ENCODE peak calls at places on chromosome 18, in five cellular contexts. One of them, this sample, is unnamed.

GRCh38 chr18:39843546-39843945 is 2111.5 kb upstream of the PIK3C3 start:
- DNase-seq in activated gamma-delta T cell treated with Interleukin-2 at 50 U/mL for 16 hours: no peak
- DNase-seq in NCI-H774: no peak
- DNase-seq in activated CD4-positive, alpha-beta T cell treated with anti-CD3 and anti-CD28 coated beads, Interleukin-2, amount 50 U/mL, for 48 hours: no peak
- DNase-seq in ELR: no peak
- DNase-seq in this sample: no peak

GRCh38 chr18:57441395-57441794 is 6.2 kb downstream of the ONECUT2 start:
- DNase-seq in activated gamma-delta T cell treated with Interleukin-2 at 50 U/mL for 16 hours: no peak
- DNase-seq in NCI-H774: no peak
- DNase-seq in activated CD4-positive, alpha-beta T cell treated with anti-CD3 and anti-CD28 coated beads, Interleukin-2, amount 50 U/mL, for 48 hours: no peak
- DNase-seq in ELR: peak; percentile 41
- DNase-seq in this sample: no peak

GRCh38 chr18:38996056-38996455 is 1430.5 kb upstream of the CELF4 start:
- DNase-seq in activated gamma-delta T cell treated with Interleukin-2 at 50 U/mL for 16 hours: no peak
- DNase-seq in NCI-H774: no peak
- DNase-seq in activated CD4-positive, alpha-beta T cell treated with anti-CD3 and anti-CD28 coated beads, Interleukin-2, amount 50 U/mL, for 48 hours: no peak
- DNase-seq in ELR: no peak
- DNase-seq in this sample: no peak

GRCh38 chr18:35671952-35672603 is 90.5 kb downstream of the GALNT1 start:
- DNase-seq in activated gamma-delta T cell treated with Interleukin-2 at 50 U/mL for 16 hours: no peak
- DNase-seq in NCI-H774: no peak
- DNase-seq in activated CD4-positive, alpha-beta T cell treated with anti-CD3 and anti-CD28 coated beads, Interleukin-2, amount 50 U/mL, for 48 hours: no peak
- DNase-seq in ELR: peak; percentile 7
- DNase-seq in this sample: no peak

GRCh38 chr18:2642771-2643170 is 12.8 kb upstream of the SMCHD1 start:
- DNase-seq in activated gamma-delta T cell treated with Interleukin-2 at 50 U/mL for 16 hours: no peak
- DNase-seq in NCI-H774: no peak
- DNase-seq in activated CD4-positive, alpha-beta T cell treated with anti-CD3 and anti-CD28 coated beads, Interleukin-2, amount 50 U/mL, for 48 hours: no peak
- DNase-seq in ELR: no peak
- DNase-seq in this sample: no peak

GRCh38 chr18:2549462-2549861 is 21.8 kb downstream of the METTL4 start:
- DNase-seq in activated gamma-delta T cell treated with Interleukin-2 at 50 U/mL for 16 hours: no peak
- DNase-seq in NCI-H774: no peak
- DNase-seq in activated CD4-positive, alpha-beta T cell treated with anti-CD3 and anti-CD28 coated beads, Interleukin-2, amount 50 U/mL, for 48 hours: no peak
- DNase-seq in ELR: no peak
- DNase-seq in this sample: no peak

GRCh38 chr18:12049983-12050811 is 43.4 kb upstream of the ANKRD62 start:
- DNase-seq in activated gamma-delta T cell treated with Interleukin-2 at 50 U/mL for 16 hours: no peak
- DNase-seq in NCI-H774: no peak
- DNase-seq in activated CD4-positive, alpha-beta T cell treated with anti-CD3 and anti-CD28 coated beads, Interleukin-2, amount 50 U/mL, for 48 hours: no peak
- DNase-seq in ELR: no peak
- DNase-seq in this sample: no peak

GRCh38 chr18:67520276-67521035 is 3.9 kb upstream of the DSEL start:
- DNase-seq in activated gamma-delta T cell treated with Interleukin-2 at 50 U/mL for 16 hours: no peak
- DNase-seq in NCI-H774: no peak
- DNase-seq in activated CD4-positive, alpha-beta T cell treated with anti-CD3 and anti-CD28 coated beads, Interleukin-2, amount 50 U/mL, for 48 hours: no peak
- DNase-seq in ELR: no peak
- DNase-seq in this sample: no peak

GRCh38 chr18:6874316-6874715 is 144.8 kb downstream of the ARHGAP28 start:
- DNase-seq in activated gamma-delta T cell treated with Interleukin-2 at 50 U/mL for 16 hours: no peak
- DNase-seq in NCI-H774: no peak
- DNase-seq in activated CD4-positive, alpha-beta T cell treated with anti-CD3 and anti-CD28 coated beads, Interleukin-2, amount 50 U/mL, for 48 hours: no peak
- DNase-seq in ELR: no peak
- DNase-seq in this sample: no peak

GRCh38 chr18:13412017-13412416 is 193.5 kb downstream of the LDLRAD4 start:
- DNase-seq in activated gamma-delta T cell treated with Interleukin-2 at 50 U/mL for 16 hours: no peak
- DNase-seq in NCI-H774: no peak
- DNase-seq in activated CD4-positive, alpha-beta T cell treated with anti-CD3 and anti-CD28 coated beads, Interleukin-2, amount 50 U/mL, for 48 hours: no peak
- DNase-seq in ELR: no peak
- DNase-seq in this sample: no peak

GRCh38 chr18:58870130-58870529 is 5.5 kb downstream of the ZNF532 start:
- DNase-seq in activated gamma-delta T cell treated with Interleukin-2 at 50 U/mL for 16 hours: no peak
- DNase-seq in NCI-H774: no peak
- DNase-seq in activated CD4-positive, alpha-beta T cell treated with anti-CD3 and anti-CD28 coated beads, Interleukin-2, amount 50 U/mL, for 48 hours: no peak
- DNase-seq in ELR: peak; percentile 43
- DNase-seq in this sample: no peak

GRCh38 chr18:31840499-31840898 is 79.8 kb upstream of the SLC25A52 start:
- DNase-seq in activated gamma-delta T cell treated with Interleukin-2 at 50 U/mL for 16 hours: no peak
- DNase-seq in NCI-H774: no peak
- DNase-seq in activated CD4-positive, alpha-beta T cell treated with anti-CD3 and anti-CD28 coated beads, Interleukin-2, amount 50 U/mL, for 48 hours: no peak
- DNase-seq in ELR: no peak
- DNase-seq in this sample: no peak

GRCh38 chr18:74427442-74428112 is 29.5 kb downstream of the DIPK1C start:
- DNase-seq in activated gamma-delta T cell treated with Interleukin-2 at 50 U/mL for 16 hours: no peak
- DNase-seq in NCI-H774: no peak
- DNase-seq in activated CD4-positive, alpha-beta T cell treated with anti-CD3 and anti-CD28 coated beads, Interleukin-2, amount 50 U/mL, for 48 hours: no peak
- DNase-seq in ELR: no peak
- DNase-seq in this sample: no peak

GRCh38 chr18:69402219-69402989 is 1.7 kb downstream of the DOK6 start:
- DNase-seq in activated gamma-delta T cell treated with Interleukin-2 at 50 U/mL for 16 hours: no peak
- DNase-seq in NCI-H774: no peak
- DNase-seq in activated CD4-positive, alpha-beta T cell treated with anti-CD3 and anti-CD28 coated beads, Interleukin-2, amount 50 U/mL, for 48 hours: no peak
- DNase-seq in ELR: no peak
- DNase-seq in this sample: no peak

GRCh38 chr18:28175930-28176673 is 828 bp downstream of the CDH2 start:
- DNase-seq in activated gamma-delta T cell treated with Interleukin-2 at 50 U/mL for 16 hours: no peak
- DNase-seq in NCI-H774: no peak
- DNase-seq in activated CD4-positive, alpha-beta T cell treated with anti-CD3 and anti-CD28 coated beads, Interleukin-2, amount 50 U/mL, for 48 hours: no peak
- DNase-seq in ELR: peak; percentile 61
- DNase-seq in this sample: no peak

GRCh38 chr18:28359177-28359576 is 182.2 kb upstream of the CDH2 start:
- DNase-seq in activated gamma-delta T cell treated with Interleukin-2 at 50 U/mL for 16 hours: no peak
- DNase-seq in NCI-H774: no peak
- DNase-seq in activated CD4-positive, alpha-beta T cell treated with anti-CD3 and anti-CD28 coated beads, Interleukin-2, amount 50 U/mL, for 48 hours: no peak
- DNase-seq in ELR: no peak
- DNase-seq in this sample: peak; percentile 25

GRCh38 chr18:47215554-47216138 is 35.8 kb downstream of the SKOR2 start:
- DNase-seq in activated gamma-delta T cell treated with Interleukin-2 at 50 U/mL for 16 hours: no peak
- DNase-seq in NCI-H774: peak; percentile 26
- DNase-seq in activated CD4-positive, alpha-beta T cell treated with anti-CD3 and anti-CD28 coated beads, Interleukin-2, amount 50 U/mL, for 48 hours: peak; percentile 9
- DNase-seq in ELR: peak; percentile 68
- DNase-seq in this sample: no peak

GRCh38 chr18:41814651-41815050 is 140.4 kb upstream of the PIK3C3 start:
- DNase-seq in activated gamma-delta T cell treated with Interleukin-2 at 50 U/mL for 16 hours: no peak
- DNase-seq in NCI-H774: no peak
- DNase-seq in activated CD4-positive, alpha-beta T cell treated with anti-CD3 and anti-CD28 coated beads, Interleukin-2, amount 50 U/mL, for 48 hours: no peak
- DNase-seq in ELR: no peak
- DNase-seq in this sample: no peak